ENCODE peak calls at places on chromosomes 5 and 9, in five cellular contexts. L, S, H, E and G are unnamed samples.

GRCh38 chr9:123924727-123925126 is 5.2 kb downstream of the DENND1A start:
- DNase-seq in L (no peak), S (no peak), H (no peak), E (no peak), G (no peak)

GRCh38 chr9:75941577-75942311 is 51.3 kb downstream of the PCSK5 start:
- DNase-seq in L (no peak), S (no peak), H (no peak), E (no peak), G (no peak)

GRCh38 chr9:107807183-107807582 is 317.6 kb upstream of the KLF4 start:
- DNase-seq in L (no peak), S (peak; percentile 70), H (no peak), E (no peak), G (no peak)

GRCh38 chr5:151569132-151570046 is 21.7 kb downstream of the FAT2 start:
- DNase-seq in L (no peak), S (no peak), H (no peak), E (no peak), G (no peak)

GRCh38 chr5:115389799-115390382 is 93.4 kb upstream of the CCDC112 start:
- DNase-seq in L (no peak), S (no peak), H (peak; percentile 77), E (no peak), G (no peak)

GRCh38 chr9:112179816-112180215 is 4.7 kb upstream of the SUSD1 start:
- DNase-seq in L (no peak), S (no peak), H (no peak), E (no peak), G (no peak)

GRCh38 chr5:74326571-74327338 is 313.8 kb downstream of the ENC1 start:
- DNase-seq in L (no peak), S (peak; percentile 84), H (peak; percentile 78), E (peak; percentile 56), G (peak; percentile 91)

GRCh38 chr5:6551287-6551954 is 81.4 kb downstream of the NSUN2 start:
- DNase-seq in L (no peak), S (no peak), H (no peak), E (no peak), G (peak; percentile 90)

GRCh38 chr5:31581498-31582099 is 49.5 kb downstream of the C5orf22 start:
- DNase-seq in L (no peak), S (peak; percentile 66), H (peak; percentile 31), E (peak; percentile 29), G (peak; percentile 28)

GRCh38 chr5:26553079-26553478 is 485.3 kb downstream of the CDH9 start:
- DNase-seq in L (no peak), S (no peak), H (no peak), E (no peak), G (peak; percentile 80)

GRCh38 chr9:94600715-94601114 is 7.1 kb upstream of the FBP2 start:
- DNase-seq in L (no peak), S (no peak), H (no peak), E (no peak), G (no peak)

GRCh38 chr5:135955525-135955924 is 742 bp upstream of the LECT2 start:
- DNase-seq in L (no peak), S (no peak), H (no peak), E (no peak), G (no peak)

GRCh38 chr9:27379311-27380236 is 82.6 kb upstream of the EQTN start:
- DNase-seq in L (no peak), S (no peak), H (no peak), E (no peak), G (no peak)

GRCh38 chr9:127976498-127976897 is 4.3 kb downstream of the EEIG1 start:
- DNase-seq in L (no peak), S (no peak), H (no peak), E (no peak), G (no peak)